ENCODE peak calls at places on chromosome 11, in four cellular contexts. L is kidney, I is cardiac muscle cell, Q is OCI-LY7. E is an unnamed sample.

GRCh38 chr11:65442952-65443351 is 20.4 kb downstream of the NEAT1 start:
- DNase-seq in I (no peak), Q (no peak), L (peak; percentile 22), E (no peak)

GRCh38 chr11:123483058-123483457 is 53.0 kb downstream of the GRAMD1B start:
- DNase-seq in L (no peak), I (no peak), Q (no peak), E (peak; percentile 83)

GRCh38 chr11:10605941-10606381 is 37.5 kb upstream of the LYVE1 start:
- DNase-seq in Q (no peak), I (peak; percentile 55), L (no peak), E (no peak)

GRCh38 chr11:3198815-3199214 is 19.8 kb downstream of the MRGPRG start:
- DNase-seq in I (no peak), Q (no peak), L (no peak), E (no peak)

GRCh38 chr11:83956119-83956697 is 670.0 kb upstream of the CCDC90B start:
- DNase-seq in Q (no peak), L (peak; percentile 43), I (no peak), E (no peak)

GRCh38 chr11:36454551-36454950 is 55.5 kb downstream of the TRAF6 start:
- DNase-seq in Q (no peak), I (no peak), L (no peak), E (no peak)

GRCh38 chr11:74388678-74389327 is 9.4 kb downstream of the PGM2L1 start:
- DNase-seq in I (peak; percentile 77), Q (peak; percentile 63), L (no peak), E (peak; percentile 36)

GRCh38 chr11:17649261-17649660 is 70.1 kb upstream of the MYOD1 start:
- DNase-seq in L (no peak), I (no peak), Q (no peak), E (no peak)

GRCh38 chr11:27464155-27464759 is 8.3 kb downstream of the LGR4 start:
- DNase-seq in L (no peak), Q (no peak), I (no peak), E (peak; percentile 59)

GRCh38 chr11:21588754-21589153 is 604.1 kb upstream of the ANO5 start:
- DNase-seq in I (no peak), L (no peak), Q (no peak), E (no peak)

GRCh38 chr11:91081440-91082088 is 858.7 kb upstream of the CHORDC1 start:
- DNase-seq in Q (no peak), I (peak; percentile 24), L (no peak), E (peak; percentile 59)

GRCh38 chr11:19053909-19054308 is 6.6 kb downstream of the MRGPRX2 start:
- DNase-seq in L (no peak), I (no peak), Q (no peak), E (no peak)

GRCh38 chr11:124143034-124143433 is 27.8 kb downstream of the VWA5A start:
- DNase-seq in Q (no peak), L (no peak), I (no peak), E (no peak)

GRCh38 chr11:5663511-5663910 is 21.4 kb downstream of the TRIM5 start:
- DNase-seq in I (no peak), L (no peak), Q (no peak), E (no peak)

GRCh38 chr11:109298865-109299264 is 123.1 kb upstream of the C11orf87 start:
- DNase-seq in L (no peak), Q (no peak), I (no peak), E (no peak)

GRCh38 chr11:56932572-56933235 is 56.0 kb upstream of the OR5AK2 start:
- DNase-seq in L (no peak), I (no peak), Q (no peak), E (peak; percentile 92)

GRCh38 chr11:19345848-19346681 is 105.3 kb upstream of the E2F8 start:
- DNase-seq in Q (peak; percentile 16), I (peak; percentile 56), L (peak; percentile 80), E (no peak)

GRCh38 chr11:10459029-10459970 is 4.2 kb downstream of the AMPD3 start:
- DNase-seq in Q (peak; percentile 83), L (no peak), I (peak; percentile 71), E (no peak)

GRCh38 chr11:77084581-77085191 is 17.9 kb downstream of the CAPN5 start:
- DNase-seq in Q (no peak), I (no peak), L (peak; percentile 68), E (no peak)

GRCh38 chr11:115670538-115671200 is 166.5 kb upstream of the CADM1 start:
- DNase-seq in L (no peak), I (no peak), Q (no peak), E (no peak)

GRCh38 chr11:68412593-68413475 is 47.7 kb upstream of the PPP6R3 start:
- DNase-seq in I (no peak), Q (no peak), L (no peak), E (no peak)

GRCh38 chr11:7449196-7449840 is 36.0 kb upstream of the OLFML1 start:
- DNase-seq in L (no peak), Q (no peak), I (peak; percentile 50), E (no peak)

GRCh38 chr11:64745523-64746328 is 1.8 kb upstream of the RASGRP2 start:
- DNase-seq in Q (peak; percentile 90), I (peak; percentile 91), L (peak; percentile 98), E (no peak)

GRCh38 chr11:134027671-134028070 is 41.2 kb upstream of the JAM3 start:
- DNase-seq in Q (no peak), L (no peak), I (no peak), E (no peak)

GRCh38 chr11:33588056-33588455 is 112.6 kb downstream of the C11orf91 start:
- DNase-seq in L (no peak), Q (no peak), I (peak; percentile 42), E (no peak)

GRCh38 chr11:76588455-76589325 is 81.9 kb downstream of the LRRC32 start:
- DNase-seq in L (peak; percentile 90), Q (peak; percentile 71), I (no peak), E (no peak)

GRCh38 chr11:76838422-76839068 is 22.2 kb upstream of the ACER3 start:
- DNase-seq in L (no peak), I (peak; percentile 67), Q (no peak), E (no peak)

GRCh38 chr11:16124390-16124789 is 232.0 kb downstream of the SOX6 start:
- DNase-seq in Q (no peak), L (no peak), I (no peak), E (no peak)

GRCh38 chr11:56885182-56885581 is 103.5 kb upstream of the OR5AK2 start:
- DNase-seq in L (no peak), Q (no peak), I (peak; percentile 42), E (no peak)

GRCh38 chr11:30328676-30329075 is 5.8 kb downstream of the ARL14EP start:
- DNase-seq in L (no peak), I (no peak), Q (no peak), E (no peak)

DNA sequence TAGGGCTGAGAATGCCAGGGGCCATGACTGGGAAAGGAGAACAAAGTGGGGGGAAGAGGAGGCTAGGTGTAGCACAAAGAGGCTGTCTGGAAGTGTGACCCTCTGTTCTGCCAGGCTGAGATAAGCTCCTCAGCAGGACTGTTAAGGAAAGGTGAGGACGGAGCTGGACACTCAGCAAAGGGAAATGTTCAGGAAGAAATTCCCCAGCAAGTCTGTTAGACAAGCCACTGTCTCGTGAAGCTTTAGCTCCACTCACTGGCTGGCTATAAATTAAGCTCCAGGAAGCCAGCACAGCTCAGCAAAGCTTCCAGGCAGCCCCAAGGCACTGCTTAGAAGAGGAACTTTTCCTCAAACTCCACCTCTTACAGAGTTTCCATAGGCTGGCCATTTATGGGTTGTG is 181.2 kb upstream of the API5 start:
- DNase-seq in Q (no peak), L (no peak), I (peak; percentile 19), E (no peak)
- TF ChIP-seq CTCF in Q (no peak), L (no peak), I (no peak), E (no peak)

GRCh38 chr11:66727282-66727882 is 1.6 kb downstream of the SPTBN2 start:
- DNase-seq in L (peak; percentile 78), Q (peak; percentile 56), I (peak; percentile 45), E (peak; percentile 31)

GRCh38 chr11:66727883-66728759 is 895 bp downstream of the SPTBN2 start:
- DNase-seq in L (no peak), Q (peak; percentile 49), I (peak; percentile 30), E (peak; percentile 20)

GRCh38 chr11:66725646-66726045 is 3.4 kb downstream of the SPTBN2 start:
- DNase-seq in I (peak; percentile 44), Q (no peak), L (no peak), E (no peak)

GRCh38 chr11:66729447-66729846 is 431 bp upstream of the SPTBN2 start:
- DNase-seq in Q (no peak), L (no peak), I (no peak), E (no peak)

GRCh38 chr11:66728760-66729385 is at the start of gene SPTBN2:
- DNase-seq in I (peak; percentile 30), Q (peak; percentile 36), L (no peak), E (no peak)
- H3K27ac ChIP-seq in I (no peak within 1 kb of the TSS), Q (no peak within 1 kb of the TSS), L (peak within 1 kb of the TSS; percentile 69), E (peak within 1 kb of the TSS; percentile 74)

GRCh38 chr11:75562048-75562835 is at the start of gene SERPINH1:
- DNase-seq in Q (no peak), I (peak; percentile 91), L (peak; percentile 97), E (peak; percentile 94)
- TF ChIP-seq CTCF in Q (no peak), I (no peak), L (no peak), E (no peak)

DNA sequence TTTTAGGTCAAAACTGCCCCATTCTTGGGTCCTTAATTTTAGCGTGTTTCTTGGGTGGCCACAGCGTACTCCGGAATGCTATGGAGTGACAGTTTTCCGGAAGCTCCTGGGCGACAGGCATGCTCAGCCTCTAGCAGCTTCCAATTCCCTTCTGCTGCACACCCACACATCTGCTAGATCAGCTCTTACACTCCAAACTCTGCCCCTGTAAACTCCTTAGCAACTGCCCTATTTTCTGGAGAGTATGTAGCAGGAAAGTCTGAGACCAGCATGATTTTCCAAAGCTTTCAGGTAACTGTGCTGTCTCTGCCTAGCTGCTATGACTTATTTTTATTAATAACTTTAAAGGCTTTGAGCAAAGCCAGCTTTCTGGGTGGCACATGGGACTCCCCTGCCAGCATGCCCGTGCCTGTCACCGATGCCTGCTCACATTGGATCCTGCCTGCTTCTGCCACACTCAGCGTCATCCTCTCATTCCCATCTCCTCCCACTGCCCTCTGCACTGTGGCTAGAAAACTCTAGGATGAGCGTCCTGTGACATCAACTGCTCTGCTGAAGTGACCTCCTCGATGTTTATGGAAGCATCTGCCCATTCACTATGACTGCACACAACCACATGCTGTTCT is 17.3 kb downstream of the TOLLIP start:
- DNase-seq in Q (no peak), L (peak; percentile 22), I (no peak), E (no peak)
- H3K27ac ChIP-seq in Q (no peak overlapping the region), L (no peak overlapping the region), I (no peak overlapping the region), E (peak overlapping the region; percentile 41)

GRCh38 chr11:62081378-62082291 is 42.2 kb upstream of the INCENP start:
- DNase-seq in I (peak; percentile 77), Q (peak; percentile 58), L (peak; percentile 85), E (peak; percentile 73)

GRCh38 chr11:62077136-62077535 is 46.7 kb upstream of the INCENP start:
- DNase-seq in Q (no peak), I (no peak), L (no peak), E (no peak)

GRCh38 chr11:62087694-62088093 is 36.1 kb upstream of the INCENP start:
- DNase-seq in Q (no peak), I (no peak), L (no peak), E (no peak)

DNA sequence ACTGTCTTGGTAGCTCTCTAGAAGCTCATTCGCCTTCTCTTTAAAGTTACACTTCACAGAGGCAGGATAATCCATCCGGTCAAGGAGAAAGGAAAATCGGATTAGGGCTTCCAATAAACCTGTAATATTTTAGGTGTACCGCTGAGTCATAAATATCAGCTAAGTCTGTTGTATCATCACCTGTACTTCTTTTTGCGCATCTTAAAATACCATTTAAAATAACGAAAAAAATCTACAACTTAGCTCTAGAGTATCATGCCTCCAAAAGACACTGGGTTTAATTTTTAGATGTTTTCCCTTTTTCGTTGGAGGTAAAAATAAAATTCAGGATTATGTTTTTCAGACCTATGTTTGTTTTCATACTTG is 41.5 kb upstream of the INCENP start:
- DNase-seq in I (no peak), Q (no peak), L (no peak), E (no peak)
- TF ChIP-seq CTCF in I (no peak), Q (no peak), L (no peak), E (peak; percentile 55)

GRCh38 chr11:62719302-62719978 is 7.8 kb downstream of the HNRNPUL2 start:
- DNase-seq in L (no peak), I (no peak), Q (no peak), E (no peak)
- H3K27ac ChIP-seq in L (no peak overlapping the region), I (no peak overlapping the region), Q (no peak overlapping the region), E (peak overlapping the region; percentile 16)

E was measured in RWPE1.